ENCODE peak calls at places on chromosomes 1 and 21, in six cellular contexts. P is AG04450; C is HT-29; B is nucleus accumbens; W is activated CD4-positive, alpha-beta T cell treated with anti-CD3 and anti-CD28 coated beads, Interleukin-2, amount 10 ng/mL, durations not matched to agents 24 days and 14 days; D is myocyte. N is an unnamed sample.

GRCh38 chr1:242088875-242089274 is 90.0 kb upstream of the MAP1LC3C start:
- DNase-seq in P (no peak), C (no peak), B (no peak), W (no peak), D (no peak), N (no peak)

GRCh38 chr1:205954819-205955404 is 11.7 kb upstream of the SLC26A9 start:
- DNase-seq in P (no peak), C (no peak), B (no peak), W (no peak), D (no peak), N (no peak)

GRCh38 chr1:196910208-196910607 is 22.4 kb downstream of the CFHR4 start:
- DNase-seq in P (no peak), C (peak; percentile 10), B (no peak), W (no peak), D (peak; percentile 3), N (no peak)

GRCh38 chr1:119364640-119365039 is 3.9 kb upstream of the HAO2 start:
- DNase-seq in P (no peak), C (no peak), B (no peak), W (no peak), D (no peak), N (no peak)

GRCh38 chr1:70496181-70496580 is 85.1 kb downstream of the CTH start:
- DNase-seq in P (no peak), C (no peak), B (no peak), W (no peak), D (no peak), N (no peak)

GRCh38 chr1:241527146-241527545 is 5.0 kb upstream of the KMO start:
- DNase-seq in P (no peak), C (no peak), B (no peak), W (no peak), D (no peak), N (no peak)

GRCh38 chr1:112513112-112513870 is 4.5 kb downstream of the WNT2B start:
- DNase-seq in P (peak; percentile 73), C (no peak), B (no peak), W (no peak), D (peak; percentile 68), N (no peak)

GRCh38 chr21:26199471-26199870 is 28.9 kb upstream of the APP start:
- DNase-seq in P (peak; percentile 18), C (no peak), B (no peak), W (no peak), D (no peak), N (no peak)

GRCh38 chr1:85321237-85321964 is 45.0 kb upstream of the BCL10 start:
- DNase-seq in P (no peak), C (no peak), B (no peak), W (peak; percentile 65), D (peak; percentile 91), N (no peak)

GRCh38 chr1:37130221-37130948 is 96.1 kb upstream of the GRIK3 start:
- DNase-seq in P (no peak), C (no peak), B (no peak), W (no peak), D (no peak), N (no peak)

GRCh38 chr1:154014154-154014910 is 23.8 kb downstream of the RPS27 start:
- DNase-seq in P (no peak), C (peak; percentile 39), B (no peak), W (no peak), D (no peak), N (no peak)

GRCh38 chr1:30378991-30379581 is 344.3 kb downstream of the MATN1 start:
- DNase-seq in P (peak; percentile 20), C (no peak), B (no peak), W (no peak), D (peak; percentile 61), N (no peak)

GRCh38 chr1:38487398-38487797 is 372.2 kb downstream of the RRAGC start:
- DNase-seq in P (no peak), C (no peak), B (no peak), W (no peak), D (no peak), N (no peak)

GRCh38 chr1:74010206-74010605 is 187.8 kb downstream of the LRRIQ3 start:
- DNase-seq in P (no peak), C (no peak), B (no peak), W (peak; percentile 69), D (no peak), N (no peak)

GRCh38 chr21:43965911-43966585 is 46.1 kb upstream of the TRAPPC10 start:
- DNase-seq in P (no peak), C (no peak), B (no peak), W (no peak), D (no peak), N (no peak)

GRCh38 chr1:159804924-159805323 is 2.8 kb downstream of the FCRL6 start:
- DNase-seq in P (no peak), C (no peak), B (no peak), W (no peak), D (no peak), N (no peak)

GRCh38 chr1:22508329-22508728 is 55.0 kb upstream of the EPHA8 start:
- DNase-seq in P (peak; percentile 16), C (no peak), B (no peak), W (no peak), D (no peak), N (no peak)

GRCh38 chr1:6440198-6441126 is 15.9 kb downstream of the ESPN start:
- DNase-seq in P (no peak), C (peak; percentile 61), B (no peak), W (peak; percentile 92), D (no peak), N (no peak)

GRCh38 chr1:12022036-12022435 is 2.7 kb downstream of the MIIP start:
- DNase-seq in P (no peak), C (no peak), B (no peak), W (no peak), D (no peak), N (no peak)

GRCh38 chr1:47948126-47948525 is 49.1 kb downstream of the TRABD2B start:
- DNase-seq in P (no peak), C (peak; percentile 77), B (no peak), W (no peak), D (no peak), N (no peak)

GRCh38 chr1:203800001-203800400 is 4.6 kb downstream of the ZBED6 start:
- DNase-seq in P (no peak), C (no peak), B (no peak), W (no peak), D (no peak), N (no peak)

GRCh38 chr21:38768385-38769071 is 37.2 kb upstream of the ETS2 start:
- DNase-seq in P (peak; percentile 96), C (no peak), B (no peak), W (peak; percentile 84), D (peak; percentile 22), N (no peak)

GRCh38 chr21:38725196-38726157 is 80.3 kb upstream of the ETS2 start:
- DNase-seq in P (no peak), C (no peak), B (no peak), W (no peak), D (no peak), N (no peak)

GRCh38 chr1:9400425-9401079 is 107.9 kb downstream of the SPSB1 start:
- DNase-seq in P (no peak), C (peak; percentile 27), B (no peak), W (peak; percentile 68), D (peak; percentile 62), N (no peak)

GRCh38 chr1:149936076-149936991 is at the start of gene MTMR11:
- DNase-seq in P (no peak), C (peak; percentile 70), B (no peak), W (no peak), D (peak; percentile 33), N (no peak)

GRCh38 chr21:17463441-17463840 is 49.4 kb upstream of the CXADR start:
- DNase-seq in P (peak; percentile 76), C (no peak), B (no peak), W (no peak), D (peak; percentile 11), N (no peak)

GRCh38 chr1:158149175-158149574 is 31.5 kb upstream of the CD1D start:
- DNase-seq in P (no peak), C (no peak), B (peak; percentile 40), W (no peak), D (no peak), N (no peak)

GRCh38 chr1:109266965-109267364 is 16.0 kb downstream of the PSRC1 start:
- DNase-seq in P (no peak), C (no peak), B (no peak), W (no peak), D (no peak), N (no peak)

GRCh38 chr1:223878598-223879325 is 33.0 kb upstream of the TP53BP2 start:
- DNase-seq in P (no peak), C (no peak), B (no peak), W (no peak), D (no peak), N (no peak)

GRCh38 chr1:110223581-110223980 is 13.5 kb downstream of the KCNC4 start:
- DNase-seq in P (no peak), C (no peak), B (no peak), W (no peak), D (no peak), N (no peak)

GRCh38 chr1:9823693-9823942 is 147 bp downstream of the CLSTN1 start:
- DNase-seq in P (no peak), C (no peak), B (no peak), W (no peak), D (no peak), N (no peak)

N was measured in frontal cortex.